ENCODE peak calls at places on chromosome 11, in eight cellular contexts. F is GM23338; P is transverse colon; K is activated CD4-positive, alpha-beta T cell treated with anti-CD3 and anti-CD28 coated beads for 48 hours; V is stimulated activated CD4-positive, alpha-beta T cell treated with anti-CD3 and anti-CD28 coated beads, Interleukin-1b, Interleukin-23, amount 100 ng/mL, for 4 hours; B is T-cell; L is stimulated activated naive B cell treated with anti-CD40 and anti-IgM and Interleukin-4, amounts not matched to agents 10 μg/mL and 1 μg/mL and 100 μg/mL, for 72 hours; M is fibroblast of lung. W is an unnamed sample.
A peak's percentile ranks its signal among the peaks of the same experiment; 100 is the strongest.

GRCh38 chr11:2523821-2524391 is 79.1 kb downstream of the KCNQ1 start:
- DNase-seq in F (no peak), P (peak; percentile 3), K (no peak), V (no peak), B (no peak), L (no peak), M (no peak), W (no peak)

GRCh38 chr11:102523887-102524286 is 6.7 kb downstream of the MMP7 start:
- DNase-seq in F (no peak), P (no peak), K (no peak), V (no peak), B (no peak), L (no peak), M (no peak), W (no peak)

GRCh38 chr11:68938816-68939582 is 35.3 kb downstream of the IGHMBP2 start:
- DNase-seq in F (no peak), P (no peak), K (no peak), V (no peak), B (no peak), L (no peak), M (no peak), W (no peak)

GRCh38 chr11:121365304-121365703 is 72.7 kb downstream of the SC5D start:
- DNase-seq in F (no peak), P (no peak), K (no peak), V (no peak), B (no peak), L (no peak), M (no peak), W (no peak)

GRCh38 chr11:113591122-113591521 is 115.0 kb downstream of the TMPRSS5 start:
- DNase-seq in F (no peak), P (no peak), K (no peak), V (no peak), B (no peak), L (no peak), M (no peak), W (no peak)

GRCh38 chr11:60769273-60769672 is 12.6 kb downstream of the MS4A15 start:
- DNase-seq in F (no peak), P (no peak), K (no peak), V (no peak), B (no peak), L (no peak), M (no peak), W (no peak)

GRCh38 chr11:65778431-65778900 is 2.3 kb downstream of the AP5B1 start:
- DNase-seq in F (no peak), P (no peak), K (no peak), V (no peak), B (no peak), L (no peak), M (no peak), W (no peak)

GRCh38 chr11:40797981-40798380 is 661.5 kb downstream of the LRRC4C start:
- DNase-seq in F (no peak), P (no peak), K (no peak), V (no peak), B (no peak), L (no peak), M (peak; percentile 93), W (no peak)

GRCh38 chr11:96390403-96390830 is 604 bp downstream of the JRKL start:
- DNase-seq in F (no peak), P (no peak), K (no peak), V (no peak), B (no peak), L (no peak), M (peak; percentile 39), W (no peak)

GRCh38 chr11:72778535-72779494 is 15.0 kb downstream of the STARD10 start:
- DNase-seq in F (no peak), P (peak; percentile 73), K (no peak), V (no peak), B (no peak), L (no peak), M (no peak), W (no peak)

GRCh38 chr11:113618360-113618759 is 87.7 kb downstream of the TMPRSS5 start:
- DNase-seq in F (no peak), P (no peak), K (no peak), V (no peak), B (no peak), L (no peak), M (peak; percentile 86), W (peak; percentile 55)

GRCh38 chr11:8313504-8314090 is 49.9 kb upstream of the LMO1 start:
- DNase-seq in F (no peak), P (no peak), K (no peak), V (no peak), B (no peak), L (no peak), M (no peak), W (no peak)

GRCh38 chr11:9180784-9181183 is 84.4 kb downstream of the DENND5A start:
- DNase-seq in F (no peak), P (no peak), K (no peak), V (no peak), B (no peak), L (no peak), M (peak; percentile 52), W (peak; percentile 76)

GRCh38 chr11:129814244-129814992 is 1.2 kb upstream of the TMEM45B start:
- DNase-seq in F (peak; percentile 45), P (no peak), K (peak; percentile 89), V (peak; percentile 64), B (peak; percentile 73), L (no peak), M (no peak), W (no peak)

GRCh38 chr11:1499899-1500298 is 13.3 kb upstream of the MOB2 start:
- DNase-seq in F (no peak), P (no peak), K (no peak), V (no peak), B (no peak), L (no peak), M (no peak), W (no peak)

GRCh38 chr11:61842421-61842820 is 14.3 kb downstream of the FADS2 start:
- DNase-seq in F (no peak), P (no peak), K (no peak), V (no peak), B (no peak), L (no peak), M (no peak), W (no peak)

GRCh38 chr11:3022982-3023381 is 30.9 kb upstream of the NAP1L4 start:
- DNase-seq in F (no peak), P (no peak), K (no peak), V (no peak), B (no peak), L (no peak), M (peak; percentile 80), W (peak; percentile 41)

GRCh38 chr11:131041331-131042040 is 125.2 kb upstream of the SNX19 start:
- DNase-seq in F (no peak), P (no peak), K (no peak), V (no peak), B (no peak), L (no peak), M (no peak), W (no peak)

GRCh38 chr11:64620286-64620962 is 29.4 kb downstream of the SLC22A12 start:
- DNase-seq in F (peak; percentile 55), P (peak; percentile 35), K (no peak), V (no peak), B (no peak), L (no peak), M (no peak), W (no peak)

GRCh38 chr11:134266841-134267251 is 9.3 kb upstream of the GLB1L3 start:
- DNase-seq in F (peak; percentile 44), P (no peak), K (no peak), V (no peak), B (no peak), L (no peak), M (peak; percentile 88), W (peak; percentile 81)

GRCh38 chr11:66787934-66788758 is 55.1 kb upstream of the RCE1 start:
- DNase-seq in F (no peak), P (no peak), K (no peak), V (no peak), B (no peak), L (no peak), M (no peak), W (no peak)

GRCh38 chr11:9516113-9516512 is 55.3 kb downstream of the ZNF143 start:
- DNase-seq in F (peak; percentile 73), P (no peak), K (peak; percentile 12), V (no peak), B (no peak), L (no peak), M (no peak), W (no peak)

GRCh38 chr11:8732276-8732675 is 49.7 kb downstream of the RPL27A start:
- DNase-seq in F (no peak), P (no peak), K (no peak), V (no peak), B (no peak), L (peak; percentile 66), M (no peak), W (no peak)

GRCh38 chr11:68004551-68005335 is 846 bp upstream of the UNC93B1 start:
- DNase-seq in F (no peak), P (no peak), K (no peak), V (no peak), B (no peak), L (no peak), M (no peak), W (no peak)

GRCh38 chr11:14698771-14699170 is 55.2 kb downstream of the PDE3B start:
- DNase-seq in F (peak; percentile 3), P (no peak), K (no peak), V (no peak), B (no peak), L (no peak), M (no peak), W (no peak)

GRCh38 chr11:90593099-90593498 is 370.2 kb upstream of the CHORDC1 start:
- DNase-seq in F (no peak), P (no peak), K (no peak), V (no peak), B (no peak), L (no peak), M (no peak), W (no peak)

GRCh38 chr11:69022268-69022667 is 9.2 kb upstream of the MRGPRF start:
- DNase-seq in F (no peak), P (no peak), K (no peak), V (no peak), B (no peak), L (no peak), M (no peak), W (no peak)

GRCh38 chr11:31870609-31871309 is 59.6 kb upstream of the PAX6 start:
- DNase-seq in F (peak; percentile 95), P (peak; percentile 26), K (peak; percentile 29), V (no peak), B (no peak), L (no peak), M (peak; percentile 33), W (no peak)

GRCh38 chr11:77065878-77066228 is 918 bp upstream of the CAPN5 start:
- DNase-seq in F (peak; percentile 42), P (peak; percentile 60), K (peak; percentile 47), V (no peak), B (no peak), L (no peak), M (peak; percentile 52), W (no peak)

GRCh38 chr11:79253280-79253679 is 187.6 kb downstream of the TENM4 start:
- DNase-seq in F (no peak), P (no peak), K (no peak), V (no peak), B (no peak), L (no peak), M (no peak), W (no peak)

GRCh38 chr11:103648670-103649400 is 387.6 kb upstream of the DDI1 start:
- DNase-seq in F (no peak), P (no peak), K (no peak), V (no peak), B (no peak), L (peak; percentile 13), M (peak; percentile 88), W (peak; percentile 35)

GRCh38 chr11:121476379-121477032 is 23.7 kb upstream of the SORL1-AS1 start:
- DNase-seq in F (no peak), P (no peak), K (no peak), V (no peak), B (no peak), L (no peak), M (no peak), W (no peak)

GRCh38 chr11:2741377-2742131 is 41.8 kb upstream of the KCNQ1OT1 start:
- DNase-seq in F (no peak), P (no peak), K (no peak), V (no peak), B (no peak), L (no peak), M (peak; percentile 70), W (peak; percentile 79)

GRCh38 chr11:67415501-67416304 is at the start of gene CARNS1:
- DNase-seq in F (peak; percentile 69), P (no peak), K (no peak), V (no peak), B (no peak), L (no peak), M (no peak), W (no peak)

W was measured in NCI-H226.